ENCODE peak calls at places on chromosomes 3 and 15, in five cellular contexts. X is A549, N is PC-9, O is HCT116, C is colonic mucosa. V is an unnamed sample.
A peak's percentile ranks its signal among the peaks of the same experiment; 100 is the strongest.

GRCh38 chr3:188829577-188829976 is 342.2 kb upstream of the TPRG1 start:
- DNase-seq in X (no peak), N (no peak), O (no peak), C (no peak), V (no peak)

GRCh38 chr15:36370051-36370734 is 209.2 kb upstream of the CDIN1 start:
- DNase-seq in X (no peak), N (no peak), O (no peak), C (no peak), V (no peak)

GRCh38 chr3:50050361-50050760 is 38.4 kb upstream of the RBM5 start:
- DNase-seq in X (no peak), N (no peak), O (no peak), C (no peak), V (no peak)

GRCh38 chr3:193095366-193095765 is 145.7 kb upstream of the PLAAT1 start:
- DNase-seq in X (no peak), N (no peak), O (no peak), C (no peak), V (no peak)

GRCh38 chr3:59320080-59320479 is 270.3 kb upstream of the CFAP20DC start:
- DNase-seq in X (peak; percentile 0), N (no peak), O (no peak), C (no peak), V (peak; percentile 71)

GRCh38 chr3:133862161-133862560 is 33.5 kb downstream of the RAB6B start:
- DNase-seq in X (no peak), N (no peak), O (no peak), C (no peak), V (no peak)

GRCh38 chr15:22265056-22265945 is 185.0 kb downstream of the OR4M2 start:
- DNase-seq in X (no peak), N (no peak), O (no peak), C (no peak), V (no peak)

GRCh38 chr15:35936284-35936683 is 390.3 kb upstream of the DPH6 start:
- DNase-seq in X (no peak), N (no peak), O (no peak), C (no peak), V (no peak)

GRCh38 chr15:95447486-95447885 is 883.0 kb upstream of the NR2F2 start:
- DNase-seq in X (no peak), N (no peak), O (no peak), C (no peak), V (no peak)

GRCh38 chr15:95442107-95442719 is 888.3 kb upstream of the NR2F2 start:
- DNase-seq in X (no peak), N (no peak), O (no peak), C (no peak), V (no peak)

GRCh38 chr15:95446854-95447253 is 883.6 kb upstream of the NR2F2 start:
- DNase-seq in X (no peak), N (no peak), O (no peak), C (no peak), V (no peak)

GRCh38 chr15:95448531-95449210 is 881.8 kb upstream of the NR2F2 start:
- DNase-seq in X (no peak), N (no peak), O (no peak), C (no peak), V (no peak)

GRCh38 chr15:95444860-95445259 is 885.6 kb upstream of the NR2F2 start:
- DNase-seq in X (no peak), N (no peak), O (no peak), C (no peak), V (no peak)
- H3K4me3 ChIP-seq in X (no peak overlapping the region), N (no peak overlapping the region), O (no peak overlapping the region), C (no peak overlapping the region), V (no peak overlapping the region)

GRCh38 chr3:176855901-176856486 is 341.3 kb downstream of the TBL1XR1 start:
- DNase-seq in X (no peak), N (peak; percentile 9), O (no peak), C (peak; percentile 37), V (peak; percentile 99)
- TF ChIP-seq CTCF in X (no peak), N (no peak), O (no peak), C (no peak), V (no peak)

GRCh38 chr3:46566040-46566631 is at the start of gene LRRC2:
- DNase-seq in X (no peak), N (peak; percentile 19), O (no peak), C (peak; percentile 48), V (no peak)
- H3K4me3 ChIP-seq in X (peak within 1 kb of the TSS; percentile 40), N (peak within 1 kb of the TSS; percentile 39), O (no peak within 1 kb of the TSS), C (peak within 1 kb of the TSS; percentile 58), V (peak within 1 kb of the TSS; percentile 26)

GRCh38 chr3:120566243-120566980 is 29.7 kb upstream of the NDUFB4 start:
- DNase-seq in X (no peak), N (no peak), O (no peak), C (no peak), V (no peak)

GRCh38 chr3:120569224-120569915 is 26.8 kb upstream of the NDUFB4 start:
- DNase-seq in X (no peak), N (no peak), O (no peak), C (no peak), V (no peak)

GRCh38 chr3:120568624-120569023 is 27.5 kb upstream of the NDUFB4 start:
- DNase-seq in X (no peak), N (no peak), O (no peak), C (no peak), V (no peak)

GRCh38 chr3:120568198-120568523 is 28.0 kb upstream of the NDUFB4 start:
- DNase-seq in X (no peak), N (no peak), O (no peak), C (no peak), V (no peak)

GRCh38 chr3:120567370-120568197 is 28.6 kb upstream of the NDUFB4 start:
- DNase-seq in X (no peak), N (no peak), O (no peak), C (no peak), V (no peak)
- TF ChIP-seq CTCF in X (peak; percentile 58), N (peak; percentile 48), O (peak; percentile 53), C (peak; percentile 25), V (peak; percentile 55)

DNA sequence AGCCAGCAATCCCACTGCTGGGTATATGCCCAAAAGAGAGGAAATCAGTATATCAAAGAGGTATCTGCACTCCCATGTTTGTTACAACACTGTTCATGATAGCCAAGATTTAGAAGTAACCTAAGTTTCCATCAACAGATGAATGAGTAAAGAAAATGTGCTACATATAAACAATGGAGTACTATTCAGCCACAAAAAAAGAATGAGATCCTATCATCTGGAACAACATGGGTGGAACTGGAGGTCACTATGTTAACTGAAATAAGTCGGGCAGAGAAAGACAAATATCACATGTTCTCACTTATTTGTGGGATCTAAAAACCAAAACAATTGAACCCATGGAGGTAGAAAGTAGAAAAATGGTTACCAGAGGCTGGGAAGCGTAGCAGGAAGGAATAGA is 108.2 kb downstream of the TBC1D5 start:
- DNase-seq in X (no peak), N (no peak), O (no peak), C (no peak), V (no peak)
- H3K4me3 ChIP-seq in X (no peak overlapping the region), N (no peak overlapping the region), O (no peak overlapping the region), C (no peak overlapping the region), V (no peak overlapping the region)

GRCh38 chr3:194421-194820 is 2.1 kb upstream of the CHL1 start:
- DNase-seq in X (no peak), N (no peak), O (no peak), C (no peak), V (no peak)
- TF ChIP-seq CTCF in X (no peak), N (no peak), O (no peak), C (no peak), V (no peak)

DNA sequence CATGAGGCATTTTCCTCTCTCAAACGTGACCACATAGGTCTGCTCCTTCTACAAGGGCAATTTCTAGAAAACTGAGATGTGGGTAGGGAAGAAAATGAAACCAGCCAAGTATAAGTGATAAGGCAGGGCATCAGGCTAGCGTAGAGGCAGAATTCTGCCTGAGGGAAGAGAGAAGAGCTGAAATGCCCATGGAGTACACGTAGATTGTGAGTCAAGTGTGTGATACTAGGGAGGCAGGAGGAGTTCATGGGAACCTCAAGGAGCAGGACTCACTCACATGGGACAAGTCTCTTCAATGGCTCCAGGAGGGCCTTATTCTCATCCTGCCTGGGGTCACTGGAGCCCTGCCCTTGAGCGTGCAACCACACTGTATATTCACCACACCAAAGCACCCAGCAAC is 34.8 kb upstream of the PPP4R2 start:
- DNase-seq in X (no peak), N (no peak), O (no peak), C (no peak), V (no peak)
- H3K4me3 ChIP-seq in X (no peak overlapping the region), N (no peak overlapping the region), O (no peak overlapping the region), C (no peak overlapping the region), V (no peak overlapping the region)

DNA sequence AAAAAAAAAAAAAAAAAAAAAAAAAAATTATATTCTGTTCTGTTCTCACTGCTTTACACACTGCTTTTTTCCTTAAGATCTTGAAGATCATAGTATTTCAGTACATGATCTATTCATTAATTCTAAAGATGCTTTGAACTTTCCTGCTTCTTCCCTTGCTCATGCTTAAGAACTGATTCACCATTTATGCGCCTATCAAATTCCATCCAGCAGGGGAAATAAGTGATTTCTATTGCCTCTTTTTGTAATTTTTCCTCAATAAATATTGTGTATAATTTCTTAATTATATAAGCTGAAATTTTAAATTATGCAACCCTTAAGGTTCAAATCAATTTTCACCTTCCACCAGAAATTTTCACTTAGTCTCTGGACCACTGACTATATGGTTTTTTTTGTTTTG is 10.6 kb downstream of the DENND6A start:
- DNase-seq in X (no peak), N (no peak), O (no peak), C (no peak), V (no peak)
- TF ChIP-seq CTCF in X (peak; percentile 13), N (peak; percentile 55), O (peak; percentile 6), C (no peak), V (no peak)

V was measured in LNCaP clone FGC.